ENCODE peak calls at places on chromosomes 7 and 10, in six cellular contexts. Z is DMS 273 treated with DMSO at 0.1 percent for 48 hours, O is T-helper 2 cell, A is caudate nucleus, V is T1000, B is hypothalamus. H is an unnamed sample.

GRCh38 chr10:93447970-93448369 is 34.2 kb downstream of the MYOF start:
- DNase-seq in B (no peak), A (no peak), V (no peak), O (no peak), Z (no peak), H (no peak)

GRCh38 chr7:109246330-109247077 is 676.8 kb downstream of the DNAJB9 start:
- DNase-seq in O (no peak), A (no peak), B (no peak), Z (no peak), V (peak; percentile 27), H (no peak)

GRCh38 chr10:15144788-15145187 is 23.7 kb downstream of the NMT2 start:
- DNase-seq in B (no peak), Z (no peak), V (no peak), A (no peak), O (no peak), H (no peak)

GRCh38 chr7:66747385-66748126 is 7.0 kb downstream of the RABGEF1 start:
- DNase-seq in V (no peak), Z (no peak), B (no peak), O (no peak), A (no peak), H (no peak)

GRCh38 chr7:134366481-134366880 is 49.8 kb upstream of the SLC35B4 start:
- DNase-seq in O (no peak), Z (no peak), V (no peak), A (no peak), B (no peak), H (no peak)

GRCh38 chr7:82745117-82745516 is 301.5 kb upstream of the CACNA2D1 start:
- DNase-seq in B (no peak), A (no peak), O (no peak), V (peak; percentile 12), Z (no peak), H (no peak)

GRCh38 chr7:105304040-105304895 is 84.5 kb downstream of the SRPK2 start:
- DNase-seq in Z (no peak), B (no peak), V (no peak), A (no peak), O (no peak), H (no peak)

GRCh38 chr10:117747636-117748035 is 205.1 kb downstream of the EMX2 start:
- DNase-seq in O (no peak), A (no peak), Z (no peak), V (no peak), B (no peak), H (no peak)

GRCh38 chr7:65812281-65812680 is 60.6 kb upstream of the VKORC1L1 start:
- DNase-seq in Z (no peak), O (no peak), B (no peak), V (no peak), A (no peak), H (no peak)

GRCh38 chr10:77297370-77297692 is 340.3 kb downstream of the KCNMA1 start:
- DNase-seq in O (no peak), Z (no peak), A (no peak), V (no peak), B (no peak), H (no peak)

GRCh38 chr7:99407849-99408346 is 499 bp downstream of the PDAP1 start:
- DNase-seq in V (peak; percentile 24), B (no peak), Z (peak; percentile 48), A (peak; percentile 29), O (peak; percentile 18), H (no peak)

GRCh38 chr10:5464521-5464920 is 34.8 kb downstream of the CALML5 start:
- DNase-seq in V (no peak), O (no peak), Z (no peak), A (no peak), B (no peak), H (no peak)

GRCh38 chr7:130872756-130873448 is 138.9 kb upstream of the KLF14 start:
- DNase-seq in V (no peak), A (no peak), B (no peak), O (no peak), Z (no peak), H (no peak)

GRCh38 chr7:38840736-38841460 is 68.1 kb downstream of the VPS41 start:
- DNase-seq in A (no peak), B (no peak), V (no peak), O (no peak), Z (no peak), H (no peak)

GRCh38 chr7:131106681-131107342 is 220.9 kb upstream of the MKLN1 start:
- DNase-seq in V (no peak), Z (peak; percentile 31), O (peak; percentile 56), A (peak; percentile 53), B (peak; percentile 8), H (peak; percentile 20)

GRCh38 chr7:141257597-141257996 is 183.7 kb downstream of the TMEM178B start:
- DNase-seq in O (no peak), Z (no peak), V (no peak), B (no peak), A (no peak), H (no peak)

GRCh38 chr7:23467731-23468720 is 2.3 kb downstream of the IGF2BP3 start:
- DNase-seq in B (no peak), O (no peak), A (no peak), Z (peak; percentile 32), V (no peak), H (no peak)

GRCh38 chr10:26574783-26575182 is 122.7 kb upstream of the PDSS1 start:
- DNase-seq in V (no peak), Z (no peak), B (no peak), O (no peak), A (no peak), H (no peak)

GRCh38 chr7:16564909-16565426 is 38.3 kb downstream of the LRRC72 start:
- DNase-seq in A (no peak), B (no peak), Z (peak; percentile 47), V (no peak), O (no peak), H (peak; percentile 49)

GRCh38 chr10:116097239-116097751 is 175.7 kb downstream of the GFRA1 start:
- DNase-seq in V (no peak), A (peak; percentile 6), B (peak; percentile 43), Z (peak; percentile 5), O (no peak), H (peak; percentile 22)

GRCh38 chr7:26293569-26294308 is 2.1 kb downstream of the SNX10 start:
- DNase-seq in V (no peak), O (peak; percentile 28), A (no peak), B (no peak), Z (no peak), H (no peak)

GRCh38 chr7:22564511-22565045 is 64.6 kb upstream of the STEAP1B start:
- DNase-seq in Z (no peak), V (peak; percentile 21), A (no peak), B (no peak), O (no peak), H (no peak)

GRCh38 chr7:85191383-85191782 is 4.5 kb upstream of the SEMA3D start:
- DNase-seq in O (no peak), V (no peak), Z (no peak), A (no peak), B (no peak), H (no peak)

GRCh38 chr7:96174812-96175211 is 147.1 kb downstream of the SLC25A13 start:
- DNase-seq in B (no peak), V (no peak), O (no peak), A (no peak), Z (no peak), H (no peak)

GRCh38 chr7:107932851-107933250 is 41.9 kb downstream of the DLD start:
- DNase-seq in O (no peak), A (no peak), B (no peak), Z (no peak), V (no peak), H (no peak)

GRCh38 chr7:29945259-29945809 is 44.3 kb downstream of the SCRN1 start:
- DNase-seq in Z (no peak), V (no peak), B (no peak), A (no peak), O (no peak), H (no peak)

GRCh38 chr10:15469066-15469465 is 98.0 kb upstream of the FAM171A1 start:
- DNase-seq in B (no peak), V (no peak), Z (no peak), A (no peak), O (no peak), H (no peak)

GRCh38 chr10:30820282-30820991 is 190.9 kb upstream of the LYZL2 start:
- DNase-seq in V (no peak), B (no peak), Z (no peak), O (no peak), A (no peak), H (no peak)

GRCh38 chr10:119383174-119383856 is 159.2 kb downstream of the RGS10 start:
- DNase-seq in O (no peak), A (no peak), V (no peak), B (no peak), Z (no peak), H (peak; percentile 4)

GRCh38 chr10:96770987-96771386 is 50.7 kb upstream of the PIK3AP1 start:
- DNase-seq in A (no peak), B (no peak), O (no peak), V (no peak), Z (no peak), H (no peak)

H was measured in NCI-H2171.